ENCODE peak calls at places on chromosomes 7 and 10, in four cellular contexts. F, B, S and H are unnamed samples.

GRCh38 chr10:70596110-70596798 is 6.3 kb downstream of the PRF1 start:
- DNase-seq in F (no peak), B (no peak), S (no peak), H (no peak)

GRCh38 chr10:33635967-33636366 is 301.5 kb upstream of the NRP1 start:
- DNase-seq in F (no peak), B (no peak), S (no peak), H (no peak)

GRCh38 chr10:75600833-75601232 is 169.4 kb downstream of the LRMDA start:
- DNase-seq in F (no peak), B (no peak), S (no peak), H (no peak)

GRCh38 chr10:47165711-47166404 is 134.1 kb upstream of the GDF10 start:
- DNase-seq in F (no peak), B (peak; percentile 29), S (peak; percentile 80), H (no peak)

GRCh38 chr7:135164357-135165021 is 6.0 kb downstream of the CYREN start:
- DNase-seq in F (no peak), B (no peak), S (no peak), H (no peak)

GRCh38 chr10:35422236-35422635 is 85.9 kb downstream of the CCNY start:
- DNase-seq in F (no peak), B (no peak), S (no peak), H (peak; percentile 60)

GRCh38 chr7:15086171-15086745 is 183.7 kb upstream of the DGKB start:
- DNase-seq in F (no peak), B (no peak), S (no peak), H (no peak)

GRCh38 chr10:22250897-22251605 is 33.2 kb upstream of the EBLN1 start:
- DNase-seq in F (no peak), B (no peak), S (no peak), H (no peak)

GRCh38 chr10:80535671-80536360 is 1.9 kb upstream of the SH2D4B start:
- DNase-seq in F (no peak), B (peak; percentile 85), S (peak; percentile 86), H (no peak)

GRCh38 chr10:97888641-97889262 is 39.1 kb downstream of the GOLGA7B start:
- DNase-seq in F (peak; percentile 50), B (peak; percentile 19), S (peak; percentile 83), H (no peak)
- TF ChIP-seq CTCF in F (peak; percentile 11), B (no peak), S (no peak), H (no peak)

DNA sequence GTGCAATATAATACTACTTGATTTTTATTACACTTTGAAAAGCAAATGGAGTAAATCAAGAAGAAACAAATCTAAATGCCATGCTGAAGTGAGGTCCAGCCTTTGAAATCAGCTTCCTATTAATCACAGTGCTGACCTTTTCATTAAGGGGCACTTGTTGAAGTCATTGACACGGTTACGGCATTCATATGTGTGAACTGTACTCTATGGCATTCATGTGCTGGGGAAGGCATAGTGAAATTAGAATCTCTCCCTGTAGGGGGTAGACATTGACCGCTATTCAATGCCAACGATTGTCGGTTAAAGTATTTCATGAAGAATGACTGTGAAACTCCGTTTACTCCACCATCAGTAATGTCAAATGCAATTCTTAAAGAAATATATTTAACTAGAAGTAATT is 296.1 kb upstream of the SEMA3A start:
- DNase-seq in F (no peak), B (no peak), S (no peak), H (no peak)
- TF ChIP-seq CTCF in F (no peak), B (no peak), S (no peak), H (no peak)

GRCh38 chr7:142478479-142479220 is 220.8 kb upstream of the PRSS58 start:
- DNase-seq in F (no peak), B (peak; percentile 52), S (no peak), H (peak; percentile 41)
- TF ChIP-seq CTCF in F (peak; percentile 70), B (peak; percentile 38), S (peak; percentile 54), H (peak; percentile 64)

GRCh38 chr10:5254488-5254887 is 57.9 kb downstream of the AKR1C4 start:
- DNase-seq in F (no peak), B (no peak), S (no peak), H (no peak)

DNA sequence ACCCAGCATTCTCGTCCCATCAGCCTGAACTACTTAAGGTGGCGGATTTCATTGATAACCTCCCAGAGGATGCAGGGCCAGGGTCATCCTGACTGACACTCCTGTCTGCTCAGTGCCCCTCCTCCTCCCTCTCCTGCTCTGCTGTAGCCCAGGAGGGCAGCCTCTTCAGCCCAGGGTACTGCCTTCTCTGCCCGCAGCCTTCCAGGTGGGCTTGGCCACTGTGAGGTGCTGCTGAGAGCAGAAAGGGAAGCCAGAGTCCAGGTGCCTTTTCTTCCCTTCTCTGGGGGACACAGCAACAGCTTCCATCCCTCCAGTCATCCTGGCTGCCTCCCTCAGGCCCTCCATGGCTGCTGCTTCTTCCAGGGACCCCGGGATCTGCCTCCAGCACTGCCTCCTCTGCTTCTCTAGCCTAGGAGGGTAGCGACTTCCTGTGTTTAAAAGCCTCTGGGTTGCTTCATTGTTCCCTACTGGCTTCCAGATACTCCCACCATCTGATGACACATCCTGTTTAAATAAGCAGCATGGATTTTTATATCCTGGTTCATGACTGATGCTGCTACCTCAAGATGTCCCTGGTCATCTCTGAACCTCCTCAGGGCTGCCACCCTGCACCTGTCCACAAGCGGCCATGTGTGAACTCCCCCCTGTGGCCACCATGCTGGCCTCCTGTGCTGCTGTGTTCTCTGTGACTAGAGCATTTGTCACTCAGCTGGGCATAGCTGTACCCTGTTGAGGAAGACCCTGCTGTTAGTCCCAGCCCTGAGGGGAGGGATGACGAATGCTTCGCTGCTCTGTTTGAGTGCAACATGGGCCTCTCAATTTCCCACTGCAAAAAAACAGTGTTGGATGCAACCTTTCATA is 55.8 kb downstream of the AKR1C4 start:
- DNase-seq in F (no peak), B (no peak), S (no peak), H (no peak)
- TF ChIP-seq CTCF in F (no peak), B (no peak), S (no peak), H (no peak)

GRCh38 chr7:36301914-36302771 is 87.5 kb upstream of the ANLN start:
- DNase-seq in F (no peak), B (no peak), S (no peak), H (peak; percentile 39)

GRCh38 chr7:36305226-36305625 is 84.4 kb upstream of the ANLN start:
- DNase-seq in F (no peak), B (no peak), S (no peak), H (no peak)

GRCh38 chr7:36303202-36304098 is 86.2 kb upstream of the ANLN start:
- DNase-seq in F (no peak), B (peak; percentile 54), S (peak; percentile 85), H (no peak)

GRCh38 chr7:36305648-36306047 is 84.0 kb upstream of the ANLN start:
- DNase-seq in F (no peak), B (no peak), S (no peak), H (no peak)

GRCh38 chr7:36304099-36304425 is 85.6 kb upstream of the ANLN start:
- DNase-seq in F (no peak), B (no peak), S (no peak), H (no peak)
- TF ChIP-seq CTCF in F (no peak), B (no peak), S (no peak), H (no peak)

DNA sequence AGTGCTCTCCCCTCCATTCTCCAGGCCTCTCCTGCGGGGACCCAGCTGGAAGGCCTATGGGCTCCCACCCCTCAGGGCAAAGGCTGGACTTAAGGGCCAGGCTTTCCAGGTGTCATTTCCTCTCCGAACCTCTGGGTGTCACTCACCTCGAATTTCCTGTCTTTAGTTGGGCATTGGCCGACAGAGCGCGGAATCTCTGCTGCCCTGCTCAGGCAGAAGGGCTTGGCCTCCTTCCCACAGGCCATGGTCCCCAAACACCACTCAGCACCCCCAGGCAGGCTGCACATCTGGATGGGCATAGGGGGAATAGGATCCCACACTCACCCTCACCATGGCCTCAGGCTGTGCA is 212.9 kb downstream of the CCSER2 start:
- DNase-seq in F (no peak), B (no peak), S (no peak), H (peak; percentile 57)
- TF ChIP-seq CTCF in F (no peak), B (no peak), S (no peak), H (peak; percentile 58)

GRCh38 chr10:132577350-132578005 is 39.9 kb downstream of the INPP5A start:
- DNase-seq in F (no peak), B (no peak), S (no peak), H (peak; percentile 35)
- TF ChIP-seq CTCF in F (no peak), B (no peak), S (peak; percentile 37), H (peak; percentile 67)

DNA sequence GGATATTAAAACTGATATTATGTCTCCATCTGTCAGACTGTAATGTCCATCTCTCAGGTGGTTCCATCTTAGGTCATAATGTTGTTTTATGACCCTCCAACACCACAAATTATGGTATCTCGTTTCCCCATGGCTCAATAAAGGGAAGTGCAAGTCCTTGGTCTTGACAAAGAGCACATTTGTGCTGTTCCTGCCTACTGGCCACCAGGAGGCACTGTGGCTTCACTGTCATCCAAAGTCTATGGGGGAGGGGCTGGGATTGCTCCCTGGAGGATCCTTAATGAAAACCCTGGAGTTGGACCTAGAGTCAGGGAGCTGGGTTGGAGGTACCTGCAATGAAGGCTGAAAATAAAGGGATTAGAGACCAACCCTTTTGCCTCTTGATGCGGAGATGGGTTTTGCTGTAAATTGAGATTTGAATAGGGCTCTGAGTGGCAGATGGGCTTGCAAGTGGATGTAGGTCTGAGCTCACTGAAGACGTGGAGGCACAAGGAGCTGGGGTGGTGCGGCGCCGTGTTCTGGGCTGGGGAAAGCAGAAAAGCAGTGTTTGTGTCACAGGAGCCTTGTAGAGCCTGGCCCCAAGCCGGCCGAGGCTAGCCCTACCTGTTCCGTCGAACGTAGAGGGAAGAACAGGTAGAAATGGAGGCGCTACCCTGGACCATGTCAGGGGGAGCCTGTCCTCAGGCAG is 180.5 kb upstream of the PRSS58 start:
- DNase-seq in F (peak; percentile 9), B (peak; percentile 52), S (no peak), H (peak; percentile 62)
- TF ChIP-seq CTCF in F (peak; percentile 86), B (peak; percentile 64), S (peak; percentile 52), H (peak; percentile 89)